ENCODE peak calls at places on chromosomes 3 and 15, in seven cellular contexts. One of them, this sample, is unnamed.

GRCh38 chr15:70879386-70879785 is 12.8 kb downstream of the THAP10 start:
- DNase-seq in kidney tubule cell: no peak
- DNase-seq in aorta: no peak
- DNase-seq in stimulated activated CD4-positive, alpha-beta T cell treated with anti-CD3 and anti-CD28 coated beads, Interleukin-2, amount 100 ng/mL, for 48 hours: no peak
- DNase-seq in activated T-helper 1 cell treated with anti-CD3 and anti-CD28 coated beads, Interleukin-2, amount 50 U/mL, for 16 hours: no peak
- DNase-seq in cardiac fibroblast: peak
- DNase-seq in mucosa of descending colon: no peak
- DNase-seq in this sample: no peak

GRCh38 chr3:186268616-186269448 is 93.2 kb downstream of the DGKG start:
- DNase-seq in kidney tubule cell: no peak
- DNase-seq in aorta: no peak
- DNase-seq in stimulated activated CD4-positive, alpha-beta T cell treated with anti-CD3 and anti-CD28 coated beads, Interleukin-2, amount 100 ng/mL, for 48 hours: no peak
- DNase-seq in activated T-helper 1 cell treated with anti-CD3 and anti-CD28 coated beads, Interleukin-2, amount 50 U/mL, for 16 hours: no peak
- DNase-seq in cardiac fibroblast: peak
- DNase-seq in mucosa of descending colon: no peak
- DNase-seq in this sample: no peak

GRCh38 chr3:161672478-161672877 is 175.9 kb downstream of the OTOL1 start:
- DNase-seq in kidney tubule cell: no peak
- DNase-seq in aorta: no peak
- DNase-seq in stimulated activated CD4-positive, alpha-beta T cell treated with anti-CD3 and anti-CD28 coated beads, Interleukin-2, amount 100 ng/mL, for 48 hours: no peak
- DNase-seq in activated T-helper 1 cell treated with anti-CD3 and anti-CD28 coated beads, Interleukin-2, amount 50 U/mL, for 16 hours: no peak
- DNase-seq in cardiac fibroblast: no peak
- DNase-seq in mucosa of descending colon: no peak
- DNase-seq in this sample: no peak

GRCh38 chr3:59818033-59818936 is 768.5 kb upstream of the CFAP20DC start:
- DNase-seq in kidney tubule cell: peak
- DNase-seq in aorta: peak
- DNase-seq in stimulated activated CD4-positive, alpha-beta T cell treated with anti-CD3 and anti-CD28 coated beads, Interleukin-2, amount 100 ng/mL, for 48 hours: no peak
- DNase-seq in activated T-helper 1 cell treated with anti-CD3 and anti-CD28 coated beads, Interleukin-2, amount 50 U/mL, for 16 hours: no peak
- DNase-seq in cardiac fibroblast: peak
- DNase-seq in mucosa of descending colon: peak
- DNase-seq in this sample: peak

GRCh38 chr3:42961633-42962032 is 17.5 kb upstream of the GASK1A start:
- DNase-seq in kidney tubule cell: peak
- DNase-seq in aorta: no peak
- DNase-seq in stimulated activated CD4-positive, alpha-beta T cell treated with anti-CD3 and anti-CD28 coated beads, Interleukin-2, amount 100 ng/mL, for 48 hours: peak
- DNase-seq in activated T-helper 1 cell treated with anti-CD3 and anti-CD28 coated beads, Interleukin-2, amount 50 U/mL, for 16 hours: no peak
- DNase-seq in cardiac fibroblast: peak
- DNase-seq in mucosa of descending colon: no peak
- DNase-seq in this sample: peak

GRCh38 chr15:75024102-75024636 is 779 bp downstream of the PPCDC start:
- DNase-seq in kidney tubule cell: peak
- DNase-seq in aorta: peak
- DNase-seq in stimulated activated CD4-positive, alpha-beta T cell treated with anti-CD3 and anti-CD28 coated beads, Interleukin-2, amount 100 ng/mL, for 48 hours: peak
- DNase-seq in activated T-helper 1 cell treated with anti-CD3 and anti-CD28 coated beads, Interleukin-2, amount 50 U/mL, for 16 hours: no peak
- DNase-seq in cardiac fibroblast: peak
- DNase-seq in mucosa of descending colon: no peak
- DNase-seq in this sample: no peak

GRCh38 chr3:16113704-16114103 is 60.8 kb upstream of the GALNT15 start:
- DNase-seq in kidney tubule cell: peak
- DNase-seq in aorta: no peak
- DNase-seq in stimulated activated CD4-positive, alpha-beta T cell treated with anti-CD3 and anti-CD28 coated beads, Interleukin-2, amount 100 ng/mL, for 48 hours: no peak
- DNase-seq in activated T-helper 1 cell treated with anti-CD3 and anti-CD28 coated beads, Interleukin-2, amount 50 U/mL, for 16 hours: no peak
- DNase-seq in cardiac fibroblast: peak
- DNase-seq in mucosa of descending colon: no peak
- DNase-seq in this sample: no peak

GRCh38 chr15:60391722-60392340 is 6.0 kb downstream of the ANXA2 start:
- DNase-seq in kidney tubule cell: no peak
- DNase-seq in aorta: no peak
- DNase-seq in stimulated activated CD4-positive, alpha-beta T cell treated with anti-CD3 and anti-CD28 coated beads, Interleukin-2, amount 100 ng/mL, for 48 hours: no peak
- DNase-seq in activated T-helper 1 cell treated with anti-CD3 and anti-CD28 coated beads, Interleukin-2, amount 50 U/mL, for 16 hours: no peak
- DNase-seq in cardiac fibroblast: no peak
- DNase-seq in mucosa of descending colon: no peak
- DNase-seq in this sample: peak

GRCh38 chr15:39579487-39580116 is 1.3 kb upstream of the THBS1 start:
- DNase-seq in kidney tubule cell: peak
- DNase-seq in aorta: peak
- DNase-seq in stimulated activated CD4-positive, alpha-beta T cell treated with anti-CD3 and anti-CD28 coated beads, Interleukin-2, amount 100 ng/mL, for 48 hours: no peak
- DNase-seq in activated T-helper 1 cell treated with anti-CD3 and anti-CD28 coated beads, Interleukin-2, amount 50 U/mL, for 16 hours: no peak
- DNase-seq in cardiac fibroblast: peak
- DNase-seq in mucosa of descending colon: peak
- DNase-seq in this sample: peak

GRCh38 chr3:129305592-129306091 is 27.0 kb downstream of the HMCES start:
- DNase-seq in kidney tubule cell: peak
- DNase-seq in aorta: peak
- DNase-seq in stimulated activated CD4-positive, alpha-beta T cell treated with anti-CD3 and anti-CD28 coated beads, Interleukin-2, amount 100 ng/mL, for 48 hours: peak
- DNase-seq in activated T-helper 1 cell treated with anti-CD3 and anti-CD28 coated beads, Interleukin-2, amount 50 U/mL, for 16 hours: no peak
- DNase-seq in cardiac fibroblast: peak
- DNase-seq in mucosa of descending colon: peak
- DNase-seq in this sample: no peak

GRCh38 chr3:156787015-156787414 is 39.1 kb upstream of the LEKR1 start:
- DNase-seq in kidney tubule cell: no peak
- DNase-seq in aorta: no peak
- DNase-seq in stimulated activated CD4-positive, alpha-beta T cell treated with anti-CD3 and anti-CD28 coated beads, Interleukin-2, amount 100 ng/mL, for 48 hours: no peak
- DNase-seq in activated T-helper 1 cell treated with anti-CD3 and anti-CD28 coated beads, Interleukin-2, amount 50 U/mL, for 16 hours: no peak
- DNase-seq in cardiac fibroblast: no peak
- DNase-seq in mucosa of descending colon: no peak
- DNase-seq in this sample: no peak

GRCh38 chr3:153111056-153111455 is 51.0 kb upstream of the RAP2B start:
- DNase-seq in kidney tubule cell: no peak
- DNase-seq in aorta: no peak
- DNase-seq in stimulated activated CD4-positive, alpha-beta T cell treated with anti-CD3 and anti-CD28 coated beads, Interleukin-2, amount 100 ng/mL, for 48 hours: no peak
- DNase-seq in activated T-helper 1 cell treated with anti-CD3 and anti-CD28 coated beads, Interleukin-2, amount 50 U/mL, for 16 hours: no peak
- DNase-seq in cardiac fibroblast: no peak
- DNase-seq in mucosa of descending colon: no peak
- DNase-seq in this sample: no peak

GRCh38 chr15:28911295-28911979 is 25.7 kb downstream of the APBA2 start:
- DNase-seq in kidney tubule cell: no peak
- DNase-seq in aorta: no peak
- DNase-seq in stimulated activated CD4-positive, alpha-beta T cell treated with anti-CD3 and anti-CD28 coated beads, Interleukin-2, amount 100 ng/mL, for 48 hours: no peak
- DNase-seq in activated T-helper 1 cell treated with anti-CD3 and anti-CD28 coated beads, Interleukin-2, amount 50 U/mL, for 16 hours: no peak
- DNase-seq in cardiac fibroblast: no peak
- DNase-seq in mucosa of descending colon: no peak
- DNase-seq in this sample: no peak

GRCh38 chr3:184004483-184004882 is 13.2 kb downstream of the ABCC5 start:
- DNase-seq in kidney tubule cell: no peak
- DNase-seq in aorta: no peak
- DNase-seq in stimulated activated CD4-positive, alpha-beta T cell treated with anti-CD3 and anti-CD28 coated beads, Interleukin-2, amount 100 ng/mL, for 48 hours: no peak
- DNase-seq in activated T-helper 1 cell treated with anti-CD3 and anti-CD28 coated beads, Interleukin-2, amount 50 U/mL, for 16 hours: no peak
- DNase-seq in cardiac fibroblast: no peak
- DNase-seq in mucosa of descending colon: no peak
- DNase-seq in this sample: no peak

This sample was measured in small intestine.